ENCODE peak calls at places on chromosomes 5 and 9, in nine cellular contexts. H is EH, D is adrenal gland, C is T-helper 9 cell, G is Panc1, P is brain pericyte, F is AG04449, L is A549, W is memory B cell. M is an unnamed sample.

GRCh38 chr5:181223729-181224389 is 778 bp downstream of the TRIM41 start:
- DNase-seq in H (peak), D (peak), C (no peak), G (no peak), P (no peak), F (no peak), L (no peak), W (no peak), M (no peak)

GRCh38 chr9:33229359-33230120 is 10.4 kb upstream of the SPINK4 start:
- DNase-seq in H (no peak), D (no peak), C (no peak), G (peak), P (no peak), F (no peak), L (peak), W (no peak), M (peak)

GRCh38 chr5:112388739-112389138 is 30.3 kb downstream of the EPB41L4A start:
- DNase-seq in H (no peak), D (no peak), C (no peak), G (no peak), P (no peak), F (no peak), L (no peak), W (no peak), M (peak)

GRCh38 chr9:89999176-89999533 is 394.3 kb downstream of the GADD45G start:
- DNase-seq in H (no peak), D (peak), C (no peak), G (no peak), P (no peak), F (no peak), L (no peak), W (no peak), M (no peak)

GRCh38 chr5:93620487-93621339 is 37.7 kb downstream of the NR2F1 start:
- DNase-seq in H (peak), D (peak), C (peak), G (no peak), P (no peak), F (no peak), L (peak), W (peak), M (peak)

GRCh38 chr5:156380846-156381245 is 53.9 kb downstream of the SGCD start:
- DNase-seq in H (peak), D (no peak), C (no peak), G (no peak), P (no peak), F (no peak), L (no peak), W (no peak), M (no peak)

GRCh38 chr5:1772634-1773033 is 27.0 kb downstream of the MRPL36 start:
- DNase-seq in H (peak), D (no peak), C (no peak), G (no peak), P (no peak), F (peak), L (peak), W (no peak), M (no peak)

GRCh38 chr5:175321927-175322532 is 122.0 kb downstream of the DRD1 start:
- DNase-seq in H (peak), D (peak), C (no peak), G (no peak), P (no peak), F (no peak), L (peak), W (no peak), M (no peak)

GRCh38 chr5:2876183-2876582 is 124.7 kb upstream of the IRX2 start:
- DNase-seq in H (no peak), D (no peak), C (no peak), G (no peak), P (no peak), F (no peak), L (no peak), W (no peak), M (no peak)

GRCh38 chr5:158212915-158213314 is 354.0 kb upstream of the CLINT1 start:
- DNase-seq in H (peak), D (no peak), C (no peak), G (no peak), P (no peak), F (no peak), L (peak), W (no peak), M (no peak)

GRCh38 chr5:120895659-120896058 is 431.6 kb downstream of the PRR16 start:
- DNase-seq in H (no peak), D (no peak), C (no peak), G (no peak), P (no peak), F (no peak), L (no peak), W (no peak), M (no peak)

GRCh38 chr9:126235844-126236243 is 90.8 kb upstream of the MVB12B start:
- DNase-seq in H (no peak), D (no peak), C (no peak), G (no peak), P (no peak), F (no peak), L (no peak), W (no peak), M (no peak)

GRCh38 chr9:120538339-120538738 is 41.6 kb downstream of the CDK5RAP2 start:
- DNase-seq in H (peak), D (no peak), C (no peak), G (no peak), P (no peak), F (no peak), L (no peak), W (no peak), M (no peak)

GRCh38 chr5:147554285-147554817 is 44.5 kb upstream of the DPYSL3 start:
- DNase-seq in H (peak), D (no peak), C (no peak), G (no peak), P (no peak), F (no peak), L (no peak), W (no peak), M (no peak)

GRCh38 chr5:84130006-84130580 is 254.6 kb downstream of the EDIL3 start:
- DNase-seq in H (no peak), D (no peak), C (no peak), G (no peak), P (no peak), F (no peak), L (no peak), W (no peak), M (no peak)

GRCh38 chr9:115643948-115644727 is 509.5 kb upstream of the PAPPA start:
- DNase-seq in H (no peak), D (no peak), C (no peak), G (no peak), P (no peak), F (no peak), L (no peak), W (no peak), M (no peak)

GRCh38 chr9:71820516-71820915 is 52.2 kb upstream of the CEMIP2 start:
- DNase-seq in H (peak), D (no peak), C (no peak), G (no peak), P (no peak), F (no peak), L (no peak), W (no peak), M (no peak)

GRCh38 chr5:59185757-59186385 is 603.0 kb downstream of the RAB3C start:
- DNase-seq in H (no peak), D (no peak), C (no peak), G (no peak), P (no peak), F (no peak), L (no peak), W (no peak), M (no peak)

GRCh38 chr9:98583417-98583816 is 125.3 kb downstream of the GABBR2 start:
- DNase-seq in H (no peak), D (no peak), C (no peak), G (no peak), P (no peak), F (no peak), L (no peak), W (no peak), M (no peak)

GRCh38 chr5:163463063-163463435 is 2.6 kb downstream of the HMMR start:
- DNase-seq in H (peak), D (no peak), C (no peak), G (no peak), P (no peak), F (no peak), L (no peak), W (no peak), M (no peak)

GRCh38 chr5:123835421-123835820 is 323.4 kb downstream of the CSNK1G3 start:
- DNase-seq in H (no peak), D (no peak), C (no peak), G (no peak), P (no peak), F (no peak), L (no peak), W (no peak), M (no peak)

GRCh38 chr5:63154480-63155309 is 576.1 kb downstream of the LRRC70 start:
- DNase-seq in H (no peak), D (no peak), C (no peak), G (no peak), P (no peak), F (no peak), L (no peak), W (no peak), M (no peak)

GRCh38 chr5:147223951-147224791 is 10.7 kb upstream of the STK32A start:
- DNase-seq in H (peak), D (peak), C (no peak), G (no peak), P (no peak), F (peak), L (peak), W (no peak), M (peak)

GRCh38 chr9:137240321-137240840 is 706 bp upstream of the TUBB4B start:
- DNase-seq in H (peak), D (peak), C (peak), G (no peak), P (no peak), F (no peak), L (no peak), W (no peak), M (peak)

GRCh38 chr5:82885657-82886389 is 191.4 kb downstream of the TMEM167A start:
- DNase-seq in H (peak), D (no peak), C (no peak), G (no peak), P (no peak), F (no peak), L (peak), W (no peak), M (no peak)

GRCh38 chr5:135831439-135832262 is 2.8 kb upstream of the SLC25A48 start:
- DNase-seq in H (no peak), D (no peak), C (no peak), G (no peak), P (no peak), F (no peak), L (no peak), W (no peak), M (no peak)

GRCh38 chr9:114446036-114446435 is 58.3 kb upstream of the AKNA start:
- DNase-seq in H (peak), D (no peak), C (no peak), G (no peak), P (no peak), F (no peak), L (no peak), W (no peak), M (no peak)

GRCh38 chr9:113617550-113617949 is 154.0 kb downstream of the RGS3 start:
- DNase-seq in H (peak), D (no peak), C (no peak), G (no peak), P (no peak), F (no peak), L (no peak), W (no peak), M (no peak)

GRCh38 chr9:68560131-68560844 is 19.6 kb upstream of the TMEM252 start:
- DNase-seq in H (peak), D (peak), C (peak), G (no peak), P (no peak), F (no peak), L (peak), W (peak), M (no peak)

GRCh38 chr5:132387649-132388117 is 18.2 kb downstream of the SLC22A5 start:
- DNase-seq in H (peak), D (peak), C (no peak), G (no peak), P (peak), F (peak), L (peak), W (no peak), M (peak)

GRCh38 chr5:139551490-139551889 is 9.6 kb upstream of the UBE2D2 start:
- DNase-seq in H (no peak), D (no peak), C (no peak), G (no peak), P (no peak), F (no peak), L (no peak), W (no peak), M (no peak)

GRCh38 chr5:34687269-34688011 is 31.3 kb downstream of the RAI14 start:
- DNase-seq in H (peak), D (no peak), C (no peak), G (no peak), P (no peak), F (no peak), L (peak), W (no peak), M (no peak)

GRCh38 chr5:76083555-76084495 is 642 bp downstream of the SV2C start:
- DNase-seq in H (no peak), D (no peak), C (no peak), G (no peak), P (no peak), F (no peak), L (no peak), W (no peak), M (no peak)

GRCh38 chr5:399296-400281 is 43.4 kb upstream of the EXOC3 start:
- DNase-seq in H (peak), D (peak), C (no peak), G (no peak), P (peak), F (peak), L (peak), W (peak), M (peak)

M was measured in DMS79.